ENCODE peak calls at places on chromosomes 16 and 17, in four cellular contexts. J is tibial artery, G is BJ, Z is GM13977. K is an unnamed sample.

GRCh38 chr17:64139542-64139941 is 9.6 kb upstream of the ERN1 start:
- DNase-seq in G (no peak), J (no peak), Z (no peak), K (no peak)

GRCh38 chr17:40791116-40791515 is 8.6 kb downstream of the KRT28 start:
- DNase-seq in G (no peak), J (no peak), Z (no peak), K (no peak)

GRCh38 chr17:57441270-57441600 is 184.9 kb downstream of the MSI2 start:
- DNase-seq in Z (no peak), J (no peak), G (no peak), K (no peak)

GRCh38 chr16:4138735-4139134 is 22.5 kb upstream of the ADCY9 start:
- DNase-seq in Z (no peak), J (no peak), G (no peak), K (no peak)

GRCh38 chr16:86850675-86851074 is 272.3 kb downstream of the FOXL1 start:
- DNase-seq in Z (no peak), G (no peak), J (no peak), K (no peak)

GRCh38 chr16:12763517-12763916 is 40.2 kb downstream of the CPPED1 start:
- DNase-seq in G (no peak), J (no peak), Z (no peak), K (no peak)

GRCh38 chr17:72390675-72391501 is 270.1 kb downstream of the SOX9 start:
- DNase-seq in Z (no peak), G (no peak), J (no peak), K (no peak)

GRCh38 chr16:8388684-8389083 is 201.6 kb downstream of the TMEM114 start:
- DNase-seq in J (no peak), Z (no peak), G (no peak), K (no peak)

GRCh38 chr17:63399316-63399715 is 46.8 kb downstream of the CYB561 start:
- DNase-seq in Z (no peak), G (peak), J (no peak), K (no peak)

GRCh38 chr17:68399638-68400403 is 57.5 kb downstream of the WIPI1 start:
- DNase-seq in G (no peak), Z (no peak), J (no peak), K (peak)

GRCh38 chr17:41705271-41705991 is 6.7 kb upstream of the GAST start:
- DNase-seq in Z (no peak), G (no peak), J (no peak), K (no peak)

GRCh38 chr17:12549499-12549901 is 116.2 kb upstream of the MYOCD start:
- DNase-seq in J (no peak), Z (no peak), G (peak), K (no peak)

GRCh38 chr17:78819402-78819801 is 21.2 kb downstream of the USP36 start:
- DNase-seq in J (no peak), Z (no peak), G (no peak), K (no peak)

GRCh38 chr16:79627092-79627491 is 26.6 kb upstream of the MAF start:
- DNase-seq in J (no peak), Z (no peak), G (no peak), K (no peak)

GRCh38 chr17:28476076-28476475 is 2.6 kb downstream of the SLC13A2 start:
- DNase-seq in G (no peak), J (no peak), Z (no peak), K (no peak)

GRCh38 chr17:76953926-76954325 is 85.7 kb downstream of the MGAT5B start:
- DNase-seq in Z (no peak), G (no peak), J (no peak), K (no peak)

GRCh38 chr16:25126820-25127232 is 15.3 kb downstream of the LCMT1 start:
- DNase-seq in G (peak), Z (no peak), J (no peak), K (peak)

GRCh38 chr17:58267347-58268324 is 13.1 kb downstream of the MPO start:
- DNase-seq in J (no peak), Z (no peak), G (no peak), K (no peak)

GRCh38 chr17:39954876-39955275 is 7.9 kb upstream of the GSDMA start:
- DNase-seq in J (no peak), G (no peak), Z (no peak), K (no peak)

GRCh38 chr17:74842599-74843351 is 16.9 kb downstream of the GRIN2C start:
- DNase-seq in Z (peak), J (no peak), G (no peak), K (peak)

GRCh38 chr16:83830769-83831450 is 23.1 kb downstream of the HSBP1 start:
- DNase-seq in J (no peak), G (no peak), Z (no peak), K (no peak)

GRCh38 chr17:56595831-56596740 is 2.6 kb downstream of the NOG start:
- DNase-seq in G (no peak), Z (no peak), J (peak), K (peak)

GRCh38 chr16:89697616-89698331 is 3.7 kb downstream of the SPATA2L start:
- DNase-seq in Z (no peak), J (no peak), G (no peak), K (no peak)

GRCh38 chr17:73546770-73547345 is 97.4 kb downstream of the SDK2 start:
- DNase-seq in Z (peak), J (peak), G (peak), K (peak)

GRCh38 chr17:74743755-74744154 is 4.7 kb upstream of the NHERF1 start:
- DNase-seq in J (no peak), Z (no peak), G (no peak), K (no peak)

GRCh38 chr17:77132411-77133086 is 8.2 kb upstream of the SEC14L1 start:
- DNase-seq in J (no peak), Z (no peak), G (no peak), K (no peak)

GRCh38 chr16:48365601-48366164 is 19.5 kb downstream of the SIAH1 start:
- DNase-seq in J (peak), Z (peak), G (peak), K (peak)
- TF ChIP-seq CTCF in J (no peak), Z (no peak), G (peak), K (no peak)

GRCh38 chr17:4897198-4897657 is 2.1 kb upstream of the C17orf107 start:
- DNase-seq in G (no peak), J (no peak), Z (no peak), K (no peak)
- TF ChIP-seq CTCF in G (no peak), J (no peak), Z (no peak), K (no peak)

GRCh38 chr16:76941091-76941490 is 249.9 kb upstream of the MON1B start:
- DNase-seq in G (no peak), Z (no peak), J (no peak), K (no peak)

GRCh38 chr16:76946879-76947278 is 244.1 kb upstream of the MON1B start:
- DNase-seq in J (no peak), Z (no peak), G (peak), K (no peak)

GRCh38 chr16:76942089-76942488 is 248.9 kb upstream of the MON1B start:
- DNase-seq in G (no peak), Z (no peak), J (no peak), K (no peak)

GRCh38 chr16:76940251-76940650 is 250.7 kb upstream of the MON1B start:
- DNase-seq in G (no peak), J (no peak), Z (no peak), K (no peak)

GRCh38 chr16:76943936-76944335 is 247.1 kb upstream of the MON1B start:
- DNase-seq in J (no peak), Z (no peak), G (no peak), K (no peak)
- TF ChIP-seq CTCF in J (no peak), Z (no peak), G (no peak), K (no peak)

GRCh38 chr16:1101573-1102332 is 5.7 kb upstream of the C1QTNF8 start:
- DNase-seq in J (no peak), Z (no peak), G (no peak), K (no peak)

GRCh38 chr16:1101133-1101532 is 5.1 kb upstream of the C1QTNF8 start:
- DNase-seq in G (no peak), Z (no peak), J (no peak), K (no peak)

GRCh38 chr16:1102333-1102700 is 6.3 kb upstream of the C1QTNF8 start:
- DNase-seq in Z (no peak), G (no peak), J (no peak), K (no peak)

GRCh38 chr16:1103649-1104005 is 7.6 kb upstream of the C1QTNF8 start:
- DNase-seq in Z (no peak), G (no peak), J (no peak), K (no peak)

GRCh38 chr16:1102921-1103648 is 7.0 kb upstream of the C1QTNF8 start:
- DNase-seq in J (no peak), Z (peak), G (no peak), K (peak)
- TF ChIP-seq CTCF in J (peak), Z (peak), G (peak), K (peak)

GRCh38 chr16:2147378-2147777 is 1.0 kb upstream of the RAB26 start:
- DNase-seq in J (no peak), Z (no peak), G (no peak), K (no peak)

GRCh38 chr16:2149630-2150417 is 1.4 kb downstream of the RAB26 start:
- DNase-seq in Z (no peak), G (no peak), J (no peak), K (peak)

GRCh38 chr16:2147981-2148671 is at the start of gene RAB26:
- DNase-seq in Z (peak), J (peak), G (no peak), K (peak)

GRCh38 chr16:2150418-2151187 is 2.2 kb downstream of the RAB26 start:
- DNase-seq in J (no peak), Z (no peak), G (no peak), K (peak)

GRCh38 chr16:2148714-2149629 is 547 bp downstream of the RAB26 start:
- DNase-seq in G (no peak), J (no peak), Z (no peak), K (peak)
- TF ChIP-seq CTCF in G (no peak), J (no peak), Z (peak), K (peak)

GRCh38 chr16:67015317-67015731 is 13.6 kb upstream of the CBFB start:
- DNase-seq in Z (no peak), J (no peak), G (no peak), K (peak)
- TF ChIP-seq CTCF in Z (peak), J (no peak), G (no peak), K (peak)

DNA sequence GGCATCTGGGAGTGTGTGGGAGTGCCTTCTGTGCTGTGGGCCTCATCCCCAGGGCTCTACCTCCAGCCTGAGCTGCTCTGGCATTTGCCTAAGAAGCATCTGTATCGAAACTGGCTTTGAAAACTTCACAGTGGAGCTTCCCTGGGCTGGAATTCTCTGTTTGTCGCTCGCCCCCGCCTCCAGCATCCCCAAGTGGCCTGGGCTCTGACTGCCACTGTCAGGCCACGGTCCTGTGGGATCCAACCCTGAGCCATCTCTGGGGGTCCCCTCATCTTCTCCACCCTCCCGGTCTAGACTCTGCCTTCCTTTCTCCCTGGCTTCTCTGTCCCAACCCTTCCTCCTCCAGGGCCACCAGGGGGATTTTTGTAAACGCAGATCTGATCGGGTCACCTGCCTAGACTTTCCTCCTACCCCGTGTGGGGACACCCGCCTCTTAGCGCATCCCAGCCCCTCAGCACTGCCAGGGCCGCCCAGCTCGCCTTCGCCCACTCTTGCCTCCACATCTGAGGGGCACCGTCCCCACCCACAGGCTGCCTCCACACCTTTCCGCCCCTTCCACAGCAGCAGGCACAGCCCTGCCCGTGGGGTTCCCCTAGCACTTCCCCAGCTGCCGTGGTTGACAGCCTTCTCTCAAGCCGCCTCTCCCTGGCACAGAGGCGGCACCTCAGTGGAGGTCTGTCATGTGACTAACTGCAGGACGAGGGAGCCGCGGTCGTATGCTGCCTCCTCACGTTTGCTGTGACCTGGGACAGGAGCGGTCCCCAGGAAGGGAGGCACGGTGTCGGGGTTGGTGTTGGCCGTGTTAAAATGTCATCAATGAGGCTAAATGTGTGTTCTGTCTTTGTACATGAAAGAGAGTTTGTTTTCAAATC is 12.0 kb downstream of the TBC1D24 start:
- DNase-seq in J (peak), Z (peak), G (no peak), K (peak)
- TF ChIP-seq CTCF in J (no peak), Z (peak), G (peak), K (peak)

DNA sequence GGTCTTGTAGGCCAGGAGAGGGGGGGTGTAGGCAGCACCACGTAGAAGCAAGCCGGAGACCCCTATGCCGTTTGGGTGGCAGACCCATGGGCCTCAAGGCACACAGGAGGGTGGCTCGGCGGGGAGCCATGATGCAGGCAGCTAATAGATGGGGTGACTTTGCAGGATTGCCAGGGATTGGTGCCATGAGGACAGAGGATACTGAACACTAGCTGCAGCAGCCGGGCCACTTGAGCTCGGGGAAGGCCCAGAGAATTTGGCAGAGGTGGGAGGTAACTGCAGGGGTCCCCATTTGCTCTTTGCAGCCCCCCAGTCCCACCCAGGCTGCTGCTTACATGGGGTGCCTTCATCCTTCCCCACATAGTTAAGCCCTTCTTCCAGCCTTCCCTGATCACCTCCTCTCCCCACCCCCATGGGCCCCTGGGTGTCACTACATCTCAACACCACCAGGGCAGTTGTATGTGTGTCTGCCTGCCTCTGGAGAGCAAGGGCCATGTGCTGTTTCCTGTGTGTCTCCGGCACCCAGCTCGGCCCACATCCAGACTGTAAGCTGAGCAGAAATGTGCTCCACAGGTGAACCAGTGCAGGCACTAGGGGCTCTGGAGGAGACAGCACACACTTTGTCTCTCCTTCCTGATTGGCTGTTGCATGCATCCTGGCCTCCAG is 52.1 kb downstream of the SREBF1 start:
- DNase-seq in Z (no peak), G (no peak), J (no peak), K (peak)
- TF ChIP-seq CTCF in Z (no peak), G (peak), J (no peak), K (peak)

DNA sequence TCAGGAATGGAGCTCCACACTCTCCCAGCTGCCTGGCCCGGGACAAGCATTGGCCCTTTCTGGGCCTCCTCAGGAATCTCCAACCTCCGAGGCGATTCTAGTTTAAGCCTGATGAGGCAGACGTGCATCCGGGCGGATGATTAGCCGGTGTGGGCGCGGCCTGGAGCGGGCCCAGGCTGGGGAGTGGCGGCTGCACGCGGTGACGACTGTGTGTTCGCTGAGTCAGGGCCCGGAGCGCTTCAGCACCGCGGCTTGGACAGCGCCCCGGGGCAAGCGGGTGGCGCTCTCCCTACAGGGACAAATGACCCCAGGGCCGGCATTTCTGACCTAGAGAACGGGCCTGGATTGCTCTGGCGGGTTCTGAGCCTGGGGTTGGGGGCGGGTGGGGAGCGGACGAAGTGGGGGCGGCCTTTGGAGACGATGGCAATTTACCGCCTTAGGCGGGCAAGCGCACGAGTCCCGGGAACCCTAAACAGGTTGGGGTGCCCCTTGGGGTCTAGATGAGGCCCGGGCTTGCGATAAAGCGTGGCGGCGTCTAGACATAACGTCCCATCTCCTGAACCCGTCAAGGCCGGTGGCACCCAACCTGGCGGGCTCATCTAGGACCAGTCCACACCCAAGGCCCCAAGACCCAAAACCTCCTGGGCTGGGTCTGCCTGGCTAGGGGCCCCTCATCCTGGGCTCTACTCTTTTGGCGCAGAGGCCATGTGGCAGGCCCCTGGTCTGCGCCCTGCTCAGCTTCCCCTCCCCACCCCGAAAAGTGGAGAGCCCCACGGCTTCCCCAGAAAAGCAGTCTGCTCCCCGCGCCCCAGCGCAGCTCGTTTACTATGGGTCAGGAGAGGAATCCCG is 22.3 kb upstream of the ZNHIT3 start:
- DNase-seq in J (no peak), Z (peak), G (no peak), K (peak)
- TF ChIP-seq CTCF in J (no peak), Z (no peak), G (no peak), K (no peak)

GRCh38 chr17:82106697-82107305 is 8.8 kb upstream of the FASN start:
- DNase-seq in J (no peak), Z (peak), G (no peak), K (no peak)

GRCh38 chr17:82105417-82105881 is 7.4 kb upstream of the FASN start:
- DNase-seq in Z (no peak), G (no peak), J (no peak), K (no peak)

GRCh38 chr17:82107341-82107860 is 9.4 kb upstream of the FASN start:
- DNase-seq in G (no peak), J (no peak), Z (peak), K (peak)

GRCh38 chr17:82104797-82105416 is 6.9 kb upstream of the FASN start:
- DNase-seq in J (no peak), G (no peak), Z (no peak), K (no peak)

DNA sequence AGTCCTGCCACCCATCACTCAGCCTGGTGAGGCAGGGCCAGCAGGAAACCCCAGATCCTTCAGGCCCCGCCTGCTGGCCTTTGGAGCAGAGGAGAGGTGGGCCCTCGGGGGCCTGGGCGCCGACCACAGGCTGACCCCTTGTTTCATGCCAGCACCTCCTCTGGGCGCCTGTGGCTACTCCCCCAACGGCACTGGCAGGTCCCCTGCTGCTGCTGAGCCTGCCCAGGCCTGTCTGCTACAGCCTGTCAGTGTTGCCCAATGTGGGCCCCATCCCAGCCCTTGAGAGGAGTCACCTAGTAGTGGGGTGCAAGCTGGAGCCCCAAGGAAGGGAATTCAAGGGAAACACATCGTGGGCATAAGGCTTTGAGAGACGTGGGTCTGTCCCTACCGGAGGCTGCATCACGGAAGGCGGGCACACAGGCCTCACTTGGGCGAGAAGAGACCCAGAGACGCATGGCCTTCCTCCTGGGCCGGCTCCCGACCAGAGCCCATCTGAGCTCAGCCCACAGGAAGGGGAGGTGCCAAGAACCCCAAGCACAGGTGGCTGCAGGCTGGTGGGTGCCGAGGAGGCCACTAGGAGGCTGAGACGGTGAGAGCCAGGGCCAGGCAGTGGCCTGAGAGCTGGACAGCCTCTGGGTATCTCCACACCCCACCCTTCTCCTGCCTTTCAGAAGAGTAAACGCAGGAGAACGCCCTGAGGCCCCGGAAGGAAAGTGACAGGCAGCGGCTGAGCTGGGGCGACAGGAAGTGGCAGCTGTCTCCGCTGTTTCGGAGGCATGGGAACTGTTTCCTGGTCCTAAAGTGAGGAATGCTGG is 8.1 kb upstream of the FASN start:
- DNase-seq in Z (peak), J (no peak), G (no peak), K (peak)
- TF ChIP-seq CTCF in Z (peak), J (peak), G (peak), K (peak)

K was measured in activated CD8-positive, alpha-beta T cell treated with anti-CD3 and anti-CD28 coated beads for 36 hours.